ENCODE peak calls at places on chromosome 17, in eight cellular contexts. T, F, R, V, K, W, J and Q are unnamed samples.

GRCh38 chr17:83173997-83174858 is 94.8 kb downstream of the METRNL start:
- DNase-seq in T (peak; percentile 55), F (peak; percentile 28), R (peak; percentile 19), V (no peak), K (no peak), W (no peak), J (no peak), Q (peak; percentile 63)

GRCh38 chr17:31052187-31052889 is 42.4 kb upstream of the NF1 start:
- DNase-seq in T (peak; percentile 95), F (peak; percentile 38), R (peak; percentile 76), V (no peak), K (peak; percentile 93), W (no peak), J (no peak), Q (no peak)

GRCh38 chr17:27530791-27531391 is 74.6 kb downstream of the KSR1 start:
- DNase-seq in T (peak; percentile 72), F (peak; percentile 73), R (no peak), V (no peak), K (peak; percentile 95), W (no peak), J (no peak), Q (no peak)

GRCh38 chr17:20095366-20096080 is 86.4 kb downstream of the SPECC1 start:
- DNase-seq in T (peak; percentile 56), F (no peak), R (peak; percentile 63), V (no peak), K (peak; percentile 15), W (no peak), J (peak; percentile 67), Q (no peak)

GRCh38 chr17:43599046-43599395 is 52.9 kb upstream of the ETV4 start:
- DNase-seq in T (no peak), F (no peak), R (no peak), V (no peak), K (no peak), W (no peak), J (no peak), Q (no peak)

GRCh38 chr17:47267354-47267828 is 13.8 kb downstream of the ITGB3 start:
- DNase-seq in T (peak; percentile 72), F (no peak), R (peak; percentile 95), V (no peak), K (no peak), W (no peak), J (no peak), Q (no peak)

GRCh38 chr17:46264456-46265198 is 30.3 kb upstream of the LRRC37A start:
- DNase-seq in T (peak; percentile 92), F (no peak), R (peak; percentile 97), V (no peak), K (no peak), W (no peak), J (peak; percentile 56), Q (no peak)

GRCh38 chr17:81195941-81196495 is 26.7 kb downstream of the CEP131 start:
- DNase-seq in T (no peak), F (no peak), R (no peak), V (no peak), K (no peak), W (no peak), J (no peak), Q (no peak)

GRCh38 chr17:8572767-8573166 is 57.8 kb downstream of the MYH10 start:
- DNase-seq in T (peak; percentile 41), F (no peak), R (no peak), V (no peak), K (no peak), W (no peak), J (no peak), Q (no peak)

GRCh38 chr17:68351395-68351794 is 60.1 kb downstream of the ARSG start:
- DNase-seq in T (peak; percentile 63), F (no peak), R (peak; percentile 19), V (no peak), K (no peak), W (no peak), J (no peak), Q (no peak)

GRCh38 chr17:80418589-80418988 is 3.6 kb downstream of the ENDOV start:
- DNase-seq in T (no peak), F (no peak), R (no peak), V (no peak), K (no peak), W (no peak), J (no peak), Q (no peak)

GRCh38 chr17:3688852-3689261 is 7.1 kb downstream of the P2RX5 start:
- DNase-seq in T (no peak), F (no peak), R (no peak), V (no peak), K (no peak), W (no peak), J (no peak), Q (no peak)

GRCh38 chr17:70181376-70181775 is 12.0 kb downstream of the KCNJ2 start:
- DNase-seq in T (no peak), F (no peak), R (no peak), V (no peak), K (no peak), W (no peak), J (no peak), Q (no peak)

GRCh38 chr17:81189670-81190530 is 23.9 kb upstream of the AATK start:
- DNase-seq in T (peak; percentile 7), F (no peak), R (no peak), V (no peak), K (no peak), W (no peak), J (peak; percentile 52), Q (no peak)

GRCh38 chr17:79902146-79902791 is 63.0 kb upstream of the CBX4 start:
- DNase-seq in T (no peak), F (no peak), R (no peak), V (no peak), K (no peak), W (no peak), J (no peak), Q (no peak)

GRCh38 chr17:17206913-17207368 is 808 bp upstream of the PLD6 start:
- DNase-seq in T (no peak), F (no peak), R (no peak), V (no peak), K (no peak), W (no peak), J (no peak), Q (no peak)

GRCh38 chr17:75524971-75525805 is at the start of gene LLGL2:
- DNase-seq in T (peak; percentile 60), F (peak; percentile 83), R (peak; percentile 98), V (peak; percentile 77), K (peak; percentile 71), W (peak; percentile 91), J (peak; percentile 93), Q (peak; percentile 94)

GRCh38 chr17:77332034-77332971 is 191.5 kb downstream of the SEC14L1 start:
- DNase-seq in T (no peak), F (peak; percentile 29), R (peak; percentile 86), V (no peak), K (no peak), W (no peak), J (no peak), Q (no peak)

GRCh38 chr17:34579017-34579946 is at the start of gene TMEM132E:
- DNase-seq in T (peak; percentile 45), F (peak; percentile 43), R (no peak), V (no peak), K (no peak), W (peak; percentile 44), J (no peak), Q (no peak)

GRCh38 chr17:65472602-65473001 is 88.8 kb downstream of the AXIN2 start:
- DNase-seq in T (peak; percentile 91), F (peak; percentile 80), R (no peak), V (no peak), K (no peak), W (no peak), J (no peak), Q (no peak)

GRCh38 chr17:80432961-80433550 is 18.1 kb downstream of the ENDOV start:
- DNase-seq in T (no peak), F (no peak), R (no peak), V (no peak), K (no peak), W (no peak), J (no peak), Q (no peak)

GRCh38 chr17:8479431-8479947 is 43.8 kb downstream of the NDEL1 start:
- DNase-seq in T (peak; percentile 90), F (no peak), R (no peak), V (no peak), K (no peak), W (no peak), J (no peak), Q (no peak)

GRCh38 chr17:35052240-35052608 is 11.3 kb downstream of the RFFL start:
- DNase-seq in T (no peak), F (no peak), R (no peak), V (no peak), K (no peak), W (no peak), J (no peak), Q (no peak)

GRCh38 chr17:49881054-49881402 is 33.2 kb upstream of the TAC4 start:
- DNase-seq in T (no peak), F (no peak), R (no peak), V (no peak), K (no peak), W (no peak), J (no peak), Q (no peak)

GRCh38 chr17:60169921-60170817 is 20.4 kb downstream of the CA4 start:
- DNase-seq in T (peak; percentile 71), F (peak; percentile 46), R (no peak), V (no peak), K (peak; percentile 85), W (no peak), J (no peak), Q (no peak)

GRCh38 chr17:35129973-35130351 is 8.5 kb downstream of the FNDC8 start:
- DNase-seq in T (no peak), F (no peak), R (no peak), V (no peak), K (no peak), W (no peak), J (no peak), Q (no peak)